ENCODE peak calls at places on chromosome 5, in seven cellular contexts. P is heart left ventricle, Y is HFFc6, Q is amniotic stem cell, M is NCI-H1694 treated with DMSO at 0.1 percent for 48 hours, K is hepatic stellate cell, N is left colon. F is an unnamed sample.

GRCh38 chr5:149886697-149887470 is 57.7 kb downstream of the PDE6A start:
- DNase-seq in P (no peak), Y (no peak), Q (no peak), M (no peak), K (no peak), N (no peak), F (peak)

GRCh38 chr5:73129143-73129542 is 8.8 kb downstream of the TMEM171 start:
- DNase-seq in P (no peak), Y (no peak), Q (no peak), M (no peak), K (no peak), N (no peak), F (no peak)

GRCh38 chr5:58887721-58888409 is 305.0 kb downstream of the RAB3C start:
- DNase-seq in P (peak), Y (no peak), Q (no peak), M (no peak), K (no peak), N (no peak), F (no peak)

GRCh38 chr5:17723876-17724275 is 89.6 kb downstream of the TAF11L14 start:
- DNase-seq in P (no peak), Y (no peak), Q (no peak), M (no peak), K (no peak), N (no peak), F (no peak)

GRCh38 chr5:154107729-154108128 is 69.0 kb downstream of the MFAP3 start:
- DNase-seq in P (no peak), Y (no peak), Q (no peak), M (no peak), K (no peak), N (no peak), F (peak)

GRCh38 chr5:143019614-143020515 is 249.7 kb downstream of the ARHGAP26 start:
- DNase-seq in P (no peak), Y (no peak), Q (no peak), M (peak), K (no peak), N (no peak), F (peak)

GRCh38 chr5:19369048-19369447 is 619.0 kb downstream of the CDH18 start:
- DNase-seq in P (no peak), Y (no peak), Q (no peak), M (no peak), K (no peak), N (no peak), F (no peak)

GRCh38 chr5:124980174-124980941 is 233.9 kb upstream of the ZNF608 start:
- DNase-seq in P (no peak), Y (no peak), Q (no peak), M (no peak), K (no peak), N (no peak), F (peak)

GRCh38 chr5:121516997-121517396 is 334.7 kb upstream of the FTMT start:
- DNase-seq in P (no peak), Y (no peak), Q (no peak), M (no peak), K (no peak), N (no peak), F (no peak)

GRCh38 chr5:53362521-53362941 is 117.9 kb upstream of the FST start:
- DNase-seq in P (no peak), Y (peak), Q (peak), M (no peak), K (peak), N (no peak), F (peak)

GRCh38 chr5:27682600-27682999 is 644.2 kb upstream of the CDH9 start:
- DNase-seq in P (no peak), Y (no peak), Q (no peak), M (no peak), K (no peak), N (no peak), F (peak)